ENCODE peak calls at places on chromosomes 11 and 22, in eight cellular contexts. One of them, this sample, is unnamed.
A peak's percentile ranks its signal among the peaks of the same experiment; 100 is the strongest.

GRCh38 chr11:9905562-9905961 is 241.7 kb downstream of the SWAP70 start:
- DNase-seq in SJSA1: peak; percentile 83
- DNase-seq in left ventricle myocardium inferior: no peak
- DNase-seq in prostate gland: no peak
- DNase-seq in mesenchymal stem cell: no peak
- DNase-seq in heart left ventricle: no peak
- DNase-seq in endodermal cell: no peak
- DNase-seq in HCT116: no peak
- DNase-seq in this sample: no peak

GRCh38 chr11:19560156-19560555 is 152.5 kb upstream of the NAV2 start:
- DNase-seq in SJSA1: no peak
- DNase-seq in left ventricle myocardium inferior: no peak
- DNase-seq in prostate gland: no peak
- DNase-seq in mesenchymal stem cell: no peak
- DNase-seq in heart left ventricle: no peak
- DNase-seq in endodermal cell: no peak
- DNase-seq in HCT116: no peak
- DNase-seq in this sample: no peak

GRCh38 chr22:36073476-36073875 is 44.9 kb upstream of the RBFOX2 start:
- DNase-seq in SJSA1: no peak
- DNase-seq in left ventricle myocardium inferior: no peak
- DNase-seq in prostate gland: no peak
- DNase-seq in mesenchymal stem cell: peak; percentile 50
- DNase-seq in heart left ventricle: no peak
- DNase-seq in endodermal cell: no peak
- DNase-seq in HCT116: no peak
- DNase-seq in this sample: no peak

GRCh38 chr22:43681724-43682360 is 130.3 kb downstream of the EFCAB6 start:
- DNase-seq in SJSA1: no peak
- DNase-seq in left ventricle myocardium inferior: no peak
- DNase-seq in prostate gland: no peak
- DNase-seq in mesenchymal stem cell: no peak
- DNase-seq in heart left ventricle: no peak
- DNase-seq in endodermal cell: no peak
- DNase-seq in HCT116: no peak
- DNase-seq in this sample: no peak

GRCh38 chr11:9802291-9802861 is 138.5 kb downstream of the SWAP70 start:
- DNase-seq in SJSA1: no peak
- DNase-seq in left ventricle myocardium inferior: no peak
- DNase-seq in prostate gland: peak; percentile 8
- DNase-seq in mesenchymal stem cell: peak; percentile 72
- DNase-seq in heart left ventricle: no peak
- DNase-seq in endodermal cell: no peak
- DNase-seq in HCT116: no peak
- DNase-seq in this sample: peak; percentile 23

GRCh38 chr11:77175869-77176539 is 48.0 kb downstream of the MYO7A start:
- DNase-seq in SJSA1: no peak
- DNase-seq in left ventricle myocardium inferior: peak; percentile 56
- DNase-seq in prostate gland: no peak
- DNase-seq in mesenchymal stem cell: peak; percentile 5
- DNase-seq in heart left ventricle: peak; percentile 56
- DNase-seq in endodermal cell: peak; percentile 88
- DNase-seq in HCT116: no peak
- DNase-seq in this sample: no peak

GRCh38 chr22:40043086-40043485 is 48.3 kb downstream of the FAM83F start:
- DNase-seq in SJSA1: no peak
- DNase-seq in left ventricle myocardium inferior: no peak
- DNase-seq in prostate gland: peak; percentile 88
- DNase-seq in mesenchymal stem cell: no peak
- DNase-seq in heart left ventricle: no peak
- DNase-seq in endodermal cell: no peak
- DNase-seq in HCT116: no peak
- DNase-seq in this sample: peak; percentile 55

GRCh38 chr11:61164610-61165424 is 3.6 kb upstream of the VPS37C start:
- DNase-seq in SJSA1: no peak
- DNase-seq in left ventricle myocardium inferior: no peak
- DNase-seq in prostate gland: peak; percentile 61
- DNase-seq in mesenchymal stem cell: no peak
- DNase-seq in heart left ventricle: no peak
- DNase-seq in endodermal cell: no peak
- DNase-seq in HCT116: no peak
- DNase-seq in this sample: no peak

GRCh38 chr22:33000342-33001280 is 57.6 kb downstream of the SYN3 start:
- DNase-seq in SJSA1: peak; percentile 55
- DNase-seq in left ventricle myocardium inferior: peak; percentile 58
- DNase-seq in prostate gland: peak; percentile 39
- DNase-seq in mesenchymal stem cell: peak; percentile 56
- DNase-seq in heart left ventricle: peak; percentile 45
- DNase-seq in endodermal cell: peak; percentile 96
- DNase-seq in HCT116: no peak
- DNase-seq in this sample: peak; percentile 53

GRCh38 chr11:78244080-78244479 is 55.4 kb downstream of the USP35 start:
- DNase-seq in SJSA1: no peak
- DNase-seq in left ventricle myocardium inferior: no peak
- DNase-seq in prostate gland: no peak
- DNase-seq in mesenchymal stem cell: no peak
- DNase-seq in heart left ventricle: no peak
- DNase-seq in endodermal cell: no peak
- DNase-seq in HCT116: no peak
- DNase-seq in this sample: peak; percentile 40

GRCh38 chr11:2142762-2143202 is 3.6 kb upstream of the IGF2 start:
- DNase-seq in SJSA1: peak; percentile 57
- DNase-seq in left ventricle myocardium inferior: no peak
- DNase-seq in prostate gland: no peak
- DNase-seq in mesenchymal stem cell: peak; percentile 66
- DNase-seq in heart left ventricle: no peak
- DNase-seq in endodermal cell: no peak
- DNase-seq in HCT116: no peak
- DNase-seq in this sample: no peak

GRCh38 chr11:73297702-73298101 is 10.4 kb upstream of the ARHGEF17 start:
- DNase-seq in SJSA1: no peak
- DNase-seq in left ventricle myocardium inferior: no peak
- DNase-seq in prostate gland: no peak
- DNase-seq in mesenchymal stem cell: no peak
- DNase-seq in heart left ventricle: no peak
- DNase-seq in endodermal cell: no peak
- DNase-seq in HCT116: no peak
- DNase-seq in this sample: no peak

GRCh38 chr11:20397281-20397680 is 9.8 kb downstream of the PRMT3 start:
- DNase-seq in SJSA1: peak; percentile 5
- DNase-seq in left ventricle myocardium inferior: no peak
- DNase-seq in prostate gland: no peak
- DNase-seq in mesenchymal stem cell: peak; percentile 63
- DNase-seq in heart left ventricle: no peak
- DNase-seq in endodermal cell: no peak
- DNase-seq in HCT116: peak; percentile 36
- DNase-seq in this sample: no peak

GRCh38 chr11:986952-987305 is 49.6 kb downstream of the MUC6 start:
- DNase-seq in SJSA1: no peak
- DNase-seq in left ventricle myocardium inferior: no peak
- DNase-seq in prostate gland: no peak
- DNase-seq in mesenchymal stem cell: no peak
- DNase-seq in heart left ventricle: no peak
- DNase-seq in endodermal cell: no peak
- DNase-seq in HCT116: no peak
- DNase-seq in this sample: no peak

DNA sequence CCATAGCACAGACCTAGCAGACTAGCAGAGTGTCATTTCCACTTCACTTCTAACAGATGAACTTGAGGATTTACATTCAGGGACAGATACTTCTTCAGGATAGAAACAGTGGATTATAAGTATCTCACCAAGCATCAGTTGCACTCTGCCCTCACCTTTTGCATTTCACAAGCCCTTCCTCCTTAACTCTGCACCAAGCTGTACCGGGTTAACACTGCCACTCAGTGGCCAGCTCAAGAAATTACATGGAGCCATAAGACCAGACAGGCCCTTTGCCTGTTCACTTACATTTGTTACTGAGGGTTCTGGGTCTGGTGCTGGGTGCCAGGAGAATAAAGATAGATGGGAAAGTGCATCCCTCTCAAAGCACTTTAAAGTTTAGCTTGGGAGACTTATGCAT is 309.8 kb downstream of the SHANK2 start:
- DNase-seq in SJSA1: no peak
- DNase-seq in left ventricle myocardium inferior: no peak
- DNase-seq in prostate gland: no peak
- DNase-seq in mesenchymal stem cell: no peak
- DNase-seq in heart left ventricle: no peak
- DNase-seq in endodermal cell: peak; percentile 78
- DNase-seq in HCT116: peak; percentile 44
- DNase-seq in this sample: no peak
- H3K9me3 ChIP-seq in SJSA1: peaks cover 73% of the 10 kb centered on the region
- H3K9me3 ChIP-seq in left ventricle myocardium inferior: peaks cover 62% of the 10 kb centered on the region
- H3K9me3 ChIP-seq in prostate gland: no peaks in the 10 kb centered on the region
- H3K9me3 ChIP-seq in mesenchymal stem cell: peaks cover 28% of the 10 kb centered on the region
- H3K9me3 ChIP-seq in heart left ventricle: no peaks in the 10 kb centered on the region
- H3K9me3 ChIP-seq in endodermal cell: peaks cover 27% of the 10 kb centered on the region
- H3K9me3 ChIP-seq in HCT116: peaks cover 18% of the 10 kb centered on the region
- H3K9me3 ChIP-seq in this sample: peaks cover 11% of the 10 kb centered on the region

DNA sequence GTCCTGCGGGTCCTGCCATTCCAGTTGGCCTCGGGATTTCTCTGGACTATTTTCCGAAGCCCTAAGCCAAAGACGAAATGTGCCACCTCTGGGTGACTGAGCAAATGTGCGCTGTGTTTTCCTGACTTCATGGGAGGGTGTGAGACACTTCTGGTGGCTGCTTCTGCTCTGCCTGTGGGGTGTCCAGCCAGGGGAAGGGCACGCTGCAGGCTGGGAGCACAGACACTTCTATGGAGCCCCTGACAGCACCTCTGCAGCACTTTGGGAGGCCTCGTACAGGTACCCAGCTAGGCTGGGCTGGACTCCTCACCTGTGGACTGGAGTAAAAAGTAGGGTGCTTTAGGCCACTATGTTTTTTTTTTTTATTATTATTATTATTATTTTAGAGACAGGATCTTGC is 17.7 kb downstream of the TANGO2 start:
- DNase-seq in SJSA1: no peak
- DNase-seq in left ventricle myocardium inferior: no peak
- DNase-seq in prostate gland: no peak
- DNase-seq in mesenchymal stem cell: no peak
- DNase-seq in heart left ventricle: no peak
- DNase-seq in endodermal cell: no peak
- DNase-seq in HCT116: no peak
- DNase-seq in this sample: no peak
- H3K36me3 ChIP-seq in SJSA1: peaks cover 22% of the 10 kb centered on the region
- H3K36me3 ChIP-seq in left ventricle myocardium inferior: peaks cover 67% of the 10 kb centered on the region
- H3K36me3 ChIP-seq in prostate gland: peaks cover 5% of the 10 kb centered on the region
- H3K36me3 ChIP-seq in mesenchymal stem cell: peaks cover 51% of the 10 kb centered on the region
- H3K36me3 ChIP-seq in heart left ventricle: peaks cover 61% of the 10 kb centered on the region
- H3K36me3 ChIP-seq in endodermal cell: peaks cover 9% of the 10 kb centered on the region
- H3K36me3 ChIP-seq in HCT116: no peaks in the 10 kb centered on the region
- H3K36me3 ChIP-seq in this sample: no peaks in the 10 kb centered on the region

GRCh38 chr22:47401592-47401898 is 639.1 kb downstream of the TBC1D22A start:
- DNase-seq in SJSA1: no peak
- DNase-seq in left ventricle myocardium inferior: no peak
- DNase-seq in prostate gland: no peak
- DNase-seq in mesenchymal stem cell: no peak
- DNase-seq in heart left ventricle: no peak
- DNase-seq in endodermal cell: no peak
- DNase-seq in HCT116: no peak
- DNase-seq in this sample: no peak
- H3K9me3 ChIP-seq in SJSA1: no peaks in the 10 kb centered on the region
- H3K9me3 ChIP-seq in left ventricle myocardium inferior: no peaks in the 10 kb centered on the region
- H3K9me3 ChIP-seq in prostate gland: no peaks in the 10 kb centered on the region
- H3K9me3 ChIP-seq in mesenchymal stem cell: no peaks in the 10 kb centered on the region
- H3K9me3 ChIP-seq in heart left ventricle: no peaks in the 10 kb centered on the region
- H3K9me3 ChIP-seq in endodermal cell: peaks cover 41% of the 10 kb centered on the region
- H3K9me3 ChIP-seq in HCT116: no peaks in the 10 kb centered on the region
- H3K9me3 ChIP-seq in this sample: no peaks in the 10 kb centered on the region

GRCh38 chr11:65867284-65868071 is 5.1 kb downstream of the EFEMP2 start:
- DNase-seq in SJSA1: no peak
- DNase-seq in left ventricle myocardium inferior: peak; percentile 23
- DNase-seq in prostate gland: no peak
- DNase-seq in mesenchymal stem cell: no peak
- DNase-seq in heart left ventricle: no peak
- DNase-seq in endodermal cell: peak; percentile 84
- DNase-seq in HCT116: no peak
- DNase-seq in this sample: no peak

GRCh38 chr11:65870307-65870658 is 2.3 kb downstream of the EFEMP2 start:
- DNase-seq in SJSA1: no peak
- DNase-seq in left ventricle myocardium inferior: peak; percentile 12
- DNase-seq in prostate gland: no peak
- DNase-seq in mesenchymal stem cell: no peak
- DNase-seq in heart left ventricle: no peak
- DNase-seq in endodermal cell: no peak
- DNase-seq in HCT116: no peak
- DNase-seq in this sample: no peak

GRCh38 chr11:65868076-65868667 is 4.4 kb downstream of the EFEMP2 start:
- DNase-seq in SJSA1: no peak
- DNase-seq in left ventricle myocardium inferior: peak; percentile 18
- DNase-seq in prostate gland: no peak
- DNase-seq in mesenchymal stem cell: peak; percentile 31
- DNase-seq in heart left ventricle: no peak
- DNase-seq in endodermal cell: peak; percentile 86
- DNase-seq in HCT116: no peak
- DNase-seq in this sample: no peak

GRCh38 chr11:65869643-65870306 is 2.8 kb downstream of the EFEMP2 start:
- DNase-seq in SJSA1: no peak
- DNase-seq in left ventricle myocardium inferior: peak; percentile 15
- DNase-seq in prostate gland: no peak
- DNase-seq in mesenchymal stem cell: no peak
- DNase-seq in heart left ventricle: no peak
- DNase-seq in endodermal cell: no peak
- DNase-seq in HCT116: no peak
- DNase-seq in this sample: no peak

GRCh38 chr11:65868907-65869306 is 3.7 kb downstream of the EFEMP2 start:
- DNase-seq in SJSA1: no peak
- DNase-seq in left ventricle myocardium inferior: no peak
- DNase-seq in prostate gland: no peak
- DNase-seq in mesenchymal stem cell: no peak
- DNase-seq in heart left ventricle: no peak
- DNase-seq in endodermal cell: no peak
- DNase-seq in HCT116: no peak
- DNase-seq in this sample: no peak
- H3K36me3 ChIP-seq in SJSA1: peaks cover 85% of the 10 kb centered on the region
- H3K36me3 ChIP-seq in left ventricle myocardium inferior: peaks cover 55% of the 10 kb centered on the region
- H3K36me3 ChIP-seq in prostate gland: peaks cover 9% of the 10 kb centered on the region
- H3K36me3 ChIP-seq in mesenchymal stem cell: peaks cover 73% of the 10 kb centered on the region
- H3K36me3 ChIP-seq in heart left ventricle: peaks cover 67% of the 10 kb centered on the region
- H3K36me3 ChIP-seq in endodermal cell: peaks cover 53% of the 10 kb centered on the region
- H3K36me3 ChIP-seq in HCT116: peaks cover 11% of the 10 kb centered on the region
- H3K36me3 ChIP-seq in this sample: peaks cover 74% of the 10 kb centered on the region

GRCh38 chr22:49623176-49623575 is 204.5 kb downstream of the BRD1 start:
- DNase-seq in SJSA1: no peak
- DNase-seq in left ventricle myocardium inferior: no peak
- DNase-seq in prostate gland: no peak
- DNase-seq in mesenchymal stem cell: no peak
- DNase-seq in heart left ventricle: no peak
- DNase-seq in endodermal cell: no peak
- DNase-seq in HCT116: no peak
- DNase-seq in this sample: no peak
- H3K9me3 ChIP-seq in SJSA1: no peaks in the 10 kb centered on the region
- H3K9me3 ChIP-seq in left ventricle myocardium inferior: no peaks in the 10 kb centered on the region
- H3K9me3 ChIP-seq in prostate gland: no peaks in the 10 kb centered on the region
- H3K9me3 ChIP-seq in mesenchymal stem cell: no peaks in the 10 kb centered on the region
- H3K9me3 ChIP-seq in heart left ventricle: no peaks in the 10 kb centered on the region
- H3K9me3 ChIP-seq in endodermal cell: no peaks in the 10 kb centered on the region
- H3K9me3 ChIP-seq in HCT116: no peaks in the 10 kb centered on the region
- H3K9me3 ChIP-seq in this sample: no peaks in the 10 kb centered on the region

GRCh38 chr22:30027169-30027568 is 53.1 kb upstream of the HORMAD2 start:
- DNase-seq in SJSA1: no peak
- DNase-seq in left ventricle myocardium inferior: no peak
- DNase-seq in prostate gland: no peak
- DNase-seq in mesenchymal stem cell: no peak
- DNase-seq in heart left ventricle: no peak
- DNase-seq in endodermal cell: no peak
- DNase-seq in HCT116: peak; percentile 13
- DNase-seq in this sample: no peak
- H3K36me3 ChIP-seq in SJSA1: peaks cover 56% of the 10 kb centered on the region
- H3K36me3 ChIP-seq in left ventricle myocardium inferior: peaks cover 47% of the 10 kb centered on the region
- H3K36me3 ChIP-seq in prostate gland: peaks cover 3% of the 10 kb centered on the region
- H3K36me3 ChIP-seq in mesenchymal stem cell: peaks cover 73% of the 10 kb centered on the region
- H3K36me3 ChIP-seq in heart left ventricle: peaks cover 81% of the 10 kb centered on the region
- H3K36me3 ChIP-seq in endodermal cell: peaks cover 59% of the 10 kb centered on the region
- H3K36me3 ChIP-seq in HCT116: peaks cover 4% of the 10 kb centered on the region
- H3K36me3 ChIP-seq in this sample: peaks cover 15% of the 10 kb centered on the region

GRCh38 chr22:48649031-48649430 is 1178.6 kb downstream of the BRD1 start:
- DNase-seq in SJSA1: no peak
- DNase-seq in left ventricle myocardium inferior: no peak
- DNase-seq in prostate gland: no peak
- DNase-seq in mesenchymal stem cell: no peak
- DNase-seq in heart left ventricle: no peak
- DNase-seq in endodermal cell: no peak
- DNase-seq in HCT116: no peak
- DNase-seq in this sample: no peak
- H3K9me3 ChIP-seq in SJSA1: no peaks in the 10 kb centered on the region
- H3K9me3 ChIP-seq in left ventricle myocardium inferior: no peaks in the 10 kb centered on the region
- H3K9me3 ChIP-seq in prostate gland: no peaks in the 10 kb centered on the region
- H3K9me3 ChIP-seq in mesenchymal stem cell: no peaks in the 10 kb centered on the region
- H3K9me3 ChIP-seq in heart left ventricle: no peaks in the 10 kb centered on the region
- H3K9me3 ChIP-seq in endodermal cell: no peaks in the 10 kb centered on the region
- H3K9me3 ChIP-seq in HCT116: no peaks in the 10 kb centered on the region
- H3K9me3 ChIP-seq in this sample: no peaks in the 10 kb centered on the region

This sample was measured in MG63.